ENCODE peak calls at places on chromosomes 13 and 19, in four cellular contexts. H, D, K and E are unnamed samples.

GRCh38 chr19:49151339-49152217 is 3.6 kb downstream of the HRC start:
- DNase-seq in D (peak), H (peak), K (peak), E (peak)

GRCh38 chr13:48391257-48391656 is 21.7 kb downstream of the LPAR6 start:
- DNase-seq in K (no peak), H (no peak), D (no peak), E (no peak)

GRCh38 chr19:50667759-50668231 is 18.6 kb downstream of the C19orf81 start:
- DNase-seq in K (no peak), H (no peak), D (no peak), E (no peak)

GRCh38 chr19:29371766-29372415 is 153.9 kb upstream of the VSTM2B start:
- DNase-seq in K (no peak), D (no peak), H (peak), E (peak)

GRCh38 chr13:89541091-89542030 is 1806.1 kb upstream of the MIR17HG start:
- DNase-seq in D (no peak), H (no peak), K (no peak), E (no peak)

GRCh38 chr13:43544011-43544410 is 242.8 kb downstream of the ENOX1 start:
- DNase-seq in K (peak), D (no peak), H (no peak), E (no peak)

GRCh38 chr19:42313096-42313839 is at the start of gene TMEM145:
- DNase-seq in H (no peak), D (peak), K (peak), E (no peak)

GRCh38 chr13:67230243-67230773 is at the start of gene PCDH9:
- DNase-seq in K (peak), H (peak), D (peak), E (peak)

GRCh38 chr19:14301150-14301549 is 80.1 kb upstream of the ADGRE5 start:
- DNase-seq in K (no peak), D (no peak), H (no peak), E (no peak)

GRCh38 chr19:49690656-49691242 is at the start of gene CPT1C:
- DNase-seq in D (peak), K (peak), H (peak), E (peak)

GRCh38 chr19:16039545-16039944 is 36.8 kb upstream of the TPM4 start:
- DNase-seq in H (peak), K (no peak), D (no peak), E (no peak)

DNA sequence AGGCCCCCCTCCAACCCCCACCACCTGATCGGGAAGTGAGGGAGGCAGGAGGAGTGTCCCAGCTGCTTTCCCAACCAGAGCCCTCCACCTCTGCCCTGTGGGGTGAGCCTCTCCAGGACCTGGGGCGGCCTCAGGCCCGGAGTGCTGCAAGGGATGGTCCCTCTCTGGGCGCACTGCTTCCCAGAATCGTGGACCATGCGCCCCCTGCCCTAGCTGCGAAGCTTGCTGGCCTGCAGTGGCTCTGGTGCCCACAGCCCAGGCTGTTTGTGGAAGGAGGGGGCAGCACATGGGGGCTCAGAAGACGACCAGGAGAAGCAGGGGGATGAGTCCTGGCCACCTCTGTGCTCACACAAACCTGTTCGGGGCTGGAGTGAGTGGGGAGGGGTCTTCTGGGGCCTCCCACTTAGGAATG is 33.6 kb downstream of the CEBPG start:
- DNase-seq in K (no peak), D (no peak), H (no peak), E (no peak)
- TF ChIP-seq CTCF in K (no peak), D (peak), H (no peak), E (peak)

DNA sequence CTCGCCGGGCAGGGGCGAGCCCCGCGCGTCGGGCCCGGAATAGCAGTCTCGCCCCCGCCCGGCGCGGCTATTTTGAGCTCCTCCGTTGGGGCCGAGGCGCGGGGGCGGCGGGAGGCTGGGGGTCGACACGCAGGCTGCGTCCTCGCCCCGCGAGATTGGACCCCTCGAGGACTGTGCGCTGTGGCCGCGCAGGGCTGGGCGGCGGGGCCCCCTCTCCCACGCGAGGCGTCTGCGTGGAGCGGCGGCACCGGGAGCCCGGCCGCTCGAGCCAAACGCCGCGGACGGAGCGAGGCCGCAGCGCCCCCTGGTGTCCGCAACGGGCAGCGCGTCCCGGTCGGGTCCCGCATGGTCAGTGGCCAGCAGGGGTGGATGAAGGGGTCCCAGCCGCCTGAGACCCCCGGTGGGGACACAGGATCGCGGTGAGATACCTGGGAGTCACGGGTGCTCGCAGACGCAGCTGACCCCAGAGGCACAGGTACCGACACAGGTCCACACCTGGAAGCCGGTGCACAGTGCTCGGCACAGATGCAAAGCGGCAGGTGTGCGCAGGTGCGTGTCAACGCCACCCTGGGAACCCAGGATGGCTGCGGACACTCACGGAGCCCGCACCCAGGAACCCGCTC is 2.2 kb upstream of the CIRBP start:
- DNase-seq in K (peak), H (peak), D (peak), E (no peak)
- TF ChIP-seq CTCF in K (peak), H (peak), D (peak), E (peak)

GRCh38 chr13:82356667-82357066 is 1525.6 kb downstream of the SLITRK1 start:
- DNase-seq in H (no peak), K (no peak), D (no peak), E (no peak)
- TF ChIP-seq CTCF in H (no peak), K (peak), D (no peak), E (peak)

GRCh38 chr13:30933334-30933681 is 852 bp downstream of the TEX26 start:
- DNase-seq in K (no peak), H (no peak), D (no peak), E (no peak)
- TF ChIP-seq CTCF in K (no peak), H (no peak), D (no peak), E (no peak)